ENCODE peak calls at places on chromosomes 7 and 10, in five cellular contexts. D is MM.1S, H is IMR-90, R is tibial nerve, U is GM12891. W is an unnamed sample.

GRCh38 chr7:47807756-47808155 is 140.5 kb downstream of the PKD1L1 start:
- DNase-seq in R (no peak), U (no peak), D (no peak), H (no peak), W (no peak)

GRCh38 chr10:123229927-123230630 is 75.9 kb downstream of the BUB3 start:
- DNase-seq in H (no peak), U (no peak), R (no peak), D (no peak), W (no peak)

GRCh38 chr10:68106656-68107055 is 2.6 kb upstream of the MYPN start:
- DNase-seq in R (no peak), D (no peak), H (peak; percentile 95), U (no peak), W (no peak)

GRCh38 chr7:40059057-40059456 is 75.4 kb downstream of the MPLKIP start:
- DNase-seq in R (no peak), H (no peak), D (no peak), U (no peak), W (no peak)

GRCh38 chr7:39321909-39322498 is 244.2 kb upstream of the YAE1 start:
- DNase-seq in D (no peak), H (no peak), R (no peak), U (no peak), W (no peak)

GRCh38 chr7:131061818-131062217 is 265.9 kb upstream of the MKLN1 start:
- DNase-seq in U (no peak), H (no peak), R (no peak), D (no peak), W (no peak)

GRCh38 chr7:84686373-84686772 is 491.8 kb upstream of the SEMA3A start:
- DNase-seq in U (no peak), D (no peak), H (no peak), R (no peak), W (no peak)

GRCh38 chr10:97534746-97535367 is 36.1 kb downstream of the UBTD1 start:
- DNase-seq in R (no peak), U (peak; percentile 60), H (no peak), D (peak; percentile 22), W (no peak)

GRCh38 chr7:16514729-16515128 is 11.9 kb upstream of the LRRC72 start:
- DNase-seq in R (no peak), D (no peak), H (no peak), U (no peak), W (no peak)

GRCh38 chr10:113524539-113525490 is 28.0 kb upstream of the HABP2 start:
- DNase-seq in R (no peak), H (no peak), U (no peak), D (no peak), W (no peak)

GRCh38 chr10:131750973-131751826 is 149.6 kb upstream of the PPP2R2D start:
- DNase-seq in U (no peak), R (no peak), D (no peak), H (no peak), W (no peak)

GRCh38 chr7:137454169-137455166 is 110.9 kb upstream of the PTN start:
- DNase-seq in H (peak; percentile 93), D (peak; percentile 65), R (no peak), U (no peak), W (no peak)

W was measured in breast epithelium.